ENCODE peak calls at places on chromosomes 5 and 9, in eight cellular contexts. L is GM23338, Q is HCT116, Z is glutamatergic neuron, X is fibroblast of villous mesenchyme, W is gastrocnemius medialis, E is kidney epithelial cell, A is B cell. T is an unnamed sample.

GRCh38 chr9:95458666-95459065 is 58.1 kb downstream of the PTCH1 start:
- DNase-seq in L (no peak), Q (no peak), Z (no peak), X (peak), W (no peak), E (no peak), A (no peak), T (no peak)

GRCh38 chr9:108634669-108635462 is 220.9 kb downstream of the ACTL7B start:
- DNase-seq in L (no peak), Q (peak), Z (no peak), X (no peak), W (no peak), E (no peak), A (no peak), T (no peak)

GRCh38 chr9:109440797-109441287 is 57.3 kb downstream of the PTPN3 start:
- DNase-seq in L (peak), Q (peak), Z (peak), X (peak), W (no peak), E (peak), A (peak), T (peak)

GRCh38 chr9:108622467-108622866 is 233.3 kb downstream of the ACTL7B start:
- DNase-seq in L (no peak), Q (no peak), Z (no peak), X (peak), W (no peak), E (no peak), A (no peak), T (no peak)

GRCh38 chr5:132065351-132065937 is 5.0 kb downstream of the IL3 start:
- DNase-seq in L (peak), Q (peak), Z (peak), X (peak), W (no peak), E (peak), A (no peak), T (peak)

GRCh38 chr9:79301549-79301948 is 270.2 kb upstream of the TLE4 start:
- DNase-seq in L (no peak), Q (no peak), Z (no peak), X (no peak), W (no peak), E (no peak), A (no peak), T (no peak)

GRCh38 chr9:86494644-86495081 is 140.5 kb upstream of the TUT7 start:
- DNase-seq in L (no peak), Q (no peak), Z (no peak), X (peak), W (no peak), E (peak), A (no peak), T (no peak)

GRCh38 chr9:121199921-121200320 is 1.7 kb downstream of the RAB14 start:
- DNase-seq in L (no peak), Q (no peak), Z (no peak), X (no peak), W (no peak), E (no peak), A (no peak), T (no peak)

GRCh38 chr9:114177423-114178064 is 22.2 kb downstream of the COL27A1 start:
- DNase-seq in L (no peak), Q (no peak), Z (no peak), X (peak), W (no peak), E (no peak), A (no peak), T (no peak)

GRCh38 chr5:167072225-167072624 is 1219.2 kb upstream of the WWC1 start:
- DNase-seq in L (no peak), Q (no peak), Z (no peak), X (no peak), W (no peak), E (no peak), A (no peak), T (no peak)

GRCh38 chr5:109911731-109912130 is 222.0 kb downstream of the MAN2A1 start:
- DNase-seq in L (no peak), Q (no peak), Z (no peak), X (peak), W (no peak), E (no peak), A (no peak), T (no peak)

GRCh38 chr9:75962186-75963036 is 71.9 kb downstream of the PCSK5 start:
- DNase-seq in L (no peak), Q (no peak), Z (no peak), X (no peak), W (peak), E (no peak), A (no peak), T (no peak)

GRCh38 chr5:68898961-68899471 is 194.8 kb upstream of the SLC30A5 start:
- DNase-seq in L (peak), Q (peak), Z (peak), X (peak), W (no peak), E (peak), A (no peak), T (no peak)

GRCh38 chr5:120405923-120406322 is 58.2 kb upstream of the PRR16 start:
- DNase-seq in L (no peak), Q (no peak), Z (no peak), X (peak), W (no peak), E (peak), A (no peak), T (no peak)

GRCh38 chr9:78298046-78298511 is 1.2 kb downstream of the PSAT1 start:
- DNase-seq in L (peak), Q (no peak), Z (peak), X (no peak), W (no peak), E (no peak), A (no peak), T (no peak)

GRCh38 chr5:94481059-94481458 is 137.3 kb downstream of the KIAA0825 start:
- DNase-seq in L (no peak), Q (no peak), Z (no peak), X (no peak), W (no peak), E (no peak), A (no peak), T (no peak)

GRCh38 chr5:15734058-15734457 is 234.1 kb downstream of the FBXL7 start:
- DNase-seq in L (peak), Q (no peak), Z (no peak), X (no peak), W (no peak), E (no peak), A (no peak), T (no peak)

GRCh38 chr5:129906177-129906887 is 2.1 kb downstream of the CHSY3 start:
- DNase-seq in L (peak), Q (no peak), Z (peak), X (peak), W (no peak), E (no peak), A (no peak), T (no peak)

GRCh38 chr5:79258801-79259200 is 22.9 kb downstream of the JMY start:
- DNase-seq in L (no peak), Q (no peak), Z (no peak), X (no peak), W (no peak), E (no peak), A (no peak), T (no peak)

GRCh38 chr9:16136961-16137360 is 584.1 kb downstream of the CCDC171 start:
- DNase-seq in L (no peak), Q (no peak), Z (no peak), X (peak), W (peak), E (no peak), A (no peak), T (no peak)

GRCh38 chr9:13478637-13479036 is 199.1 kb upstream of the MPDZ start:
- DNase-seq in L (no peak), Q (no peak), Z (no peak), X (no peak), W (no peak), E (no peak), A (no peak), T (no peak)

GRCh38 chr5:74143724-74144330 is 496.7 kb downstream of the ENC1 start:
- DNase-seq in L (no peak), Q (no peak), Z (no peak), X (no peak), W (no peak), E (no peak), A (no peak), T (no peak)

GRCh38 chr5:2739360-2740050 is 12.0 kb downstream of the IRX2 start:
- DNase-seq in L (peak), Q (no peak), Z (peak), X (no peak), W (no peak), E (no peak), A (no peak), T (no peak)

GRCh38 chr9:23117621-23118020 is 671.0 kb downstream of the DMRTA1 start:
- DNase-seq in L (no peak), Q (no peak), Z (no peak), X (no peak), W (no peak), E (peak), A (no peak), T (no peak)

GRCh38 chr9:130364619-130365322 is 80.0 kb upstream of the ASS1 start:
- DNase-seq in L (no peak), Q (no peak), Z (no peak), X (no peak), W (no peak), E (no peak), A (no peak), T (no peak)

GRCh38 chr5:133365326-133365725 is 247.0 kb downstream of the FSTL4 start:
- DNase-seq in L (peak), Q (no peak), Z (peak), X (no peak), W (no peak), E (no peak), A (peak), T (peak)

GRCh38 chr5:154779105-154779504 is 23.9 kb downstream of the LARP1 start:
- DNase-seq in L (no peak), Q (peak), Z (no peak), X (peak), W (peak), E (peak), A (no peak), T (no peak)

GRCh38 chr9:121286973-121287721 is 19.2 kb downstream of the GSN start:
- DNase-seq in L (peak), Q (peak), Z (no peak), X (peak), W (peak), E (peak), A (no peak), T (no peak)

GRCh38 chr9:33187519-33188218 is 20.5 kb upstream of the B4GALT1 start:
- DNase-seq in L (no peak), Q (no peak), Z (no peak), X (peak), W (peak), E (no peak), A (no peak), T (no peak)

GRCh38 chr5:96924016-96924443 is 11.8 kb upstream of the LNPEP start:
- DNase-seq in L (no peak), Q (no peak), Z (no peak), X (no peak), W (no peak), E (no peak), A (no peak), T (peak)

GRCh38 chr9:134534661-134535080 is 106.9 kb upstream of the COL5A1 start:
- DNase-seq in L (no peak), Q (no peak), Z (no peak), X (peak), W (no peak), E (no peak), A (no peak), T (no peak)

GRCh38 chr9:16985559-16986348 is 115.3 kb upstream of the BNC2 start:
- DNase-seq in L (peak), Q (no peak), Z (no peak), X (no peak), W (no peak), E (no peak), A (no peak), T (no peak)

GRCh38 chr9:108889649-108890067 is 27.6 kb downstream of the ACTL7A start:
- DNase-seq in L (peak), Q (peak), Z (no peak), X (peak), W (no peak), E (no peak), A (no peak), T (no peak)

GRCh38 chr5:97046270-97046982 is 96.0 kb downstream of the LIX1 start:
- DNase-seq in L (peak), Q (no peak), Z (no peak), X (peak), W (no peak), E (peak), A (no peak), T (no peak)

GRCh38 chr9:130296783-130297055 is 31.2 kb downstream of the HMCN2 start:
- DNase-seq in L (no peak), Q (no peak), Z (peak), X (no peak), W (no peak), E (no peak), A (no peak), T (no peak)

GRCh38 chr9:110047232-110047954 is 160.6 kb downstream of the C9orf152 start:
- DNase-seq in L (peak), Q (no peak), Z (no peak), X (no peak), W (no peak), E (no peak), A (no peak), T (no peak)

GRCh38 chr5:17182966-17183365 is 34.5 kb upstream of the BASP1 start:
- DNase-seq in L (no peak), Q (no peak), Z (no peak), X (no peak), W (no peak), E (no peak), A (no peak), T (no peak)

GRCh38 chr5:156835905-156836304 is 14.2 kb upstream of the PPP1R2B start:
- DNase-seq in L (peak), Q (peak), Z (no peak), X (no peak), W (no peak), E (no peak), A (no peak), T (no peak)

DNA sequence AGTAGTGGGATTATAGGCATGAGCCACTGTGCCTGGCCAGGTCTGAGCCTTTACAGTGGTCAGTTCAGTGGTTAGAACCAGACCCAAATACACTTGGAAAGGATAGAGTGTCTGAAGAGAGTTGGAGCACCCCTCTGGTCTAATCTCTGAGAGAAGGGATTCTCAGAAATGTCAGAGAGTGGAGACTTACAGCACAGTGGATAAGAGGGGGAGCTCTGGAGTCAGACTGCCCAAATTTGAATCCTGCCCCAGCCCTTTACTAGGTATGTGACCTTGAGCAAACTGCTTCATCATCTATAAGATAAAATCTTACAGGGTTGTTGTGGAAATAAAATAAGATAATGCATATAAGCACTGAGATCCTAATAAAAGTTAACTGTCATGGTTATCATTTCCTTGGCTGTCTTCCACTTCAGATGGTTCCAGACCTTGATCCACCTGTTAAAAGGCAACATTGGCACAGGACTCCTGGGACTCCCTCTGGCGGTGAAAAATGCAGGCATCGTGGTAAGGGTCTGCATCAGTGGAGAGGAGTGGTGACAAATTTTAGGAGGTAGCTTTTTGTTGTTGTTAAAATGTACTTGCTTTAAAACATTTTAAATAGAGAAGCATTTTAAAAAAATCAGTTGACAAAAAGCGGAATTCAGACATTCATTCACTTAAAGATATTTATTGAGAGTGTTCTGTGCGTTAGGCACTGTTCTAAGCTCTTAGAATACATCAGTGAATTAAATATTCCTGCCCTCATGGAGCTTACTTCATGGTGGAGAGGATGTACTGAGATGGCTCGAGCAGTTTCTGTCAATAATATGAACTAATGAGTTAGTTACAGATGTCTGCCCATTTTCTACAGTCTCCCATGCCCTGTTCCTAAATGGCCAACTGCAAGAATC is 16.0 kb downstream of the SLC36A1 start:
- DNase-seq in L (peak), Q (no peak), Z (peak), X (no peak), W (no peak), E (no peak), A (no peak), T (no peak)
- TF ChIP-seq CTCF in L (peak), Q (peak), Z (peak), X (peak), W (peak), E (peak), A (no peak), T (peak)

GRCh38 chr9:104686081-104686480 is 8.2 kb upstream of the OR13D1 start:
- DNase-seq in L (no peak), Q (no peak), Z (no peak), X (no peak), W (no peak), E (no peak), A (no peak), T (no peak)

DNA sequence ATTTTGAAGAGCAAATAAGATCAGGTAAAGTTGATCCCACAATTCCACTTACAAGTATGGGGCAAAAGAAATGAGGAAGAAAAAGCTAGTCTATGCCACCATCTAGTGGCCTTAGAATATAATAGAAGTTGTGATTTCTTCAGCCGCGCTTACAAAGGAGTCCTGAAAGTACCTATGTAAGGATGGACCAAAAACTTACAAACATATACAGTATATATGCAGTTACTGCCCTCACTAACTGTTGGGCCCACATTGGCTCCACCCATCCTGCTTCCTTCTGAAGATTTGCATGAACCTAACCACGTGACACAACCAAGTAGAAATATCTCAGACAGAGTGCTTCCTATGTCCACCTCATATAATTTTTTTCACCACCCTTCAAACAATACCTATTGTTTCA is 11.7 kb upstream of the OR13D1 start:
- DNase-seq in L (peak), Q (peak), Z (no peak), X (peak), W (no peak), E (peak), A (no peak), T (peak)
- TF ChIP-seq CTCF in L (peak), Q (peak), Z (peak), X (peak), W (no peak), E (peak), A (peak), T (peak)

DNA sequence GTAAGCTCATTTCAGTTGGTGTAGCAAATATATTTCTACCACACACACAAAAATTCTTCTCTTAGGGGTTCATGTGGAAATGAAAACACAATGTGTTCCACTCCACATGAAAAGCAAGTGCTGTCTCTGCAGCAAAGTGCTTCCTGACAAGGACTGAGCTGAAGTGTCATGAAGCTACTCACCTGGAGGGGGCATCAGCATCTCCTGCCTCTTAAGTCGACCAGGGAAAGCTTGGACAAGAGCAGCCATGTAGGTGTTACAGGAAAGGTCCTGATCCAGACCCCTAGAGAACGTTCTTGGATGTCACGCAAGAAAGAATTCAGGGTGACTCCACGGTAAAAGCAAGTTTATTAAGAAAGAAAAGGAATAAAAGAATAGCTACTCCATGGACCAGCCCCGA is 62.8 kb downstream of the SV2C start:
- DNase-seq in L (peak), Q (peak), Z (no peak), X (peak), W (no peak), E (no peak), A (no peak), T (peak)
- TF ChIP-seq CTCF in L (peak), Q (peak), Z (peak), X (peak), W (no peak), E (peak), A (no peak), T (peak)

DNA sequence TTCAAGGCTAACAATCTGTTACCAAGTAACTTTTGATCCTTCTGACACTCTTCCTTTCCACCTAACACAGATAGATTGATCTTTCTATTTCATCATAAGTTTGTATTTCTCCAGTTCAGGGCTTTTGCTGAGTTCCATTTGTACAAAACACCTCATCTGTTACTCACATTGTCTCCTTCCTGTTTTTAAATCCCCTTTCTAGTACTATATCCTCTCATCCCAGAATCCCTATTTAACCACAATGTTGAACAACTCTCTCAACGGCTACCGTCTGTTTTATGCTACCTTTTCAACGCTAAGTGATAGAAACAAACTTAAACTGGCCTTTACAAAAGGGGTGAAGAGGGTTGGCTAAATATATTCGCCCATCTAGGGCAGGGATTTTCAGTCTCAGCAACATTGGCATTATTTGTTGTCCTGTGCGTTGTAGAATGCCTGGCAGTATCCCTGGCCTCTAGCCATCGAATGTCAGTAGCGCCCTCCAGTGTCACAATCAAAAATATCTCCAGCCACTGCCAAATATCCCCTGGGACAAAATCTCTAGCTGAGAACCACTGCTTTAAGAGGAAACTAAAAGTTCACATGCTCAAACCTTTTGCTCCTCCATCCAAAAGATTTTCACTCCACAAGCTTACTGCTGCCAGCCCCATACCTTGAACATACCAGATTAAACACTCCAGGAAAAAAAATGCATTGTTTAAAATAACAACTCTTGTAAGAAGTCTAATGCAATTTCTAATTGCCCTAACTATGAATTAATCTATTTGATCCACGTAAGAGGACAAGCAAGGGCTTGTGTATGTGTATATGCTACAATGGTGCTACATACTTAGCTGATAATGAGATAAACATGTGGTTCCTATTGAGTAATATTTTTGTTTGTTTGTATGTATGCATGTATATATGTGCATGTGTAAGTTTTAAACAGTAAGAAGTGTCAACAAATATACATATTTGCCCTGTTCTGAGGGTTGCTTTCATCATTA is 344.0 kb downstream of the PTPRD start:
- DNase-seq in L (peak), Q (no peak), Z (peak), X (peak), W (no peak), E (no peak), A (no peak), T (peak)
- TF ChIP-seq CTCF in L (peak), Q (no peak), Z (peak), X (peak), W (no peak), E (peak), A (peak), T (no peak)

DNA sequence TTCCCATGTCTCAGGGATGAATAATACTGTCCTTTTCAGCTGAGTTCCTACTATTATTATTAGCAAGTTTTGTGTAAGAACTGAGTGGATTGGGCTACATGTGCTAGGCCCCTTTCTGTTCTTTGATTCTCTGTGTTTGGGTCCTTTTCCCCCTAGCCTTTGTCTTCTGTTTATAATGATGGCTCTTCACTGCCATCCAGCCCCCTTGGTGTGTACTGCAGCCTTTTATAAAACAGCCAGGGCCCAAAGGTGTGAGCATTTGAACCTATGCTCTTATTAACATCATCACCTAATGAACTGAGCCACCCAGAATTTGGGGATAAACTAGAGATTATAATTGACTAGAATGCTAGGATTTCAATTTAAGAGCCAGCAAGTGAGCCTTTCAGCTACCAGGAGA is 52.6 kb downstream of the PLAC8L1 start:
- DNase-seq in L (peak), Q (no peak), Z (no peak), X (no peak), W (no peak), E (no peak), A (no peak), T (no peak)
- TF ChIP-seq CTCF in L (peak), Q (peak), Z (no peak), X (peak), W (no peak), E (peak), A (no peak), T (no peak)